ENCODE peak calls at places on chromosomes 1 and 21, in six cellular contexts. V, P, J, T, S and H are unnamed samples. For H3K27me3 and H3K4me1, the result is how much of the 10 kb centered on the place peaks cover.

GRCh38 chr1:247746391-247746935 is 1.5 kb downstream of the OR14A2 start:
- DNase-seq in V (no peak), P (no peak), J (no peak), T (peak), S (no peak), H (no peak)

GRCh38 chr1:232038704-232039103 is 412.1 kb downstream of the DISC1 start:
- DNase-seq in V (no peak), P (no peak), J (peak), T (no peak), S (no peak), H (no peak)

GRCh38 chr1:226362346-226362745 is 45.5 kb downstream of the PARP1 start:
- DNase-seq in V (no peak), P (no peak), J (no peak), T (no peak), S (no peak), H (no peak)

GRCh38 chr1:167223144-167224103 is 2.7 kb downstream of the POU2F1 start:
- DNase-seq in V (no peak), P (no peak), J (no peak), T (peak), S (no peak), H (no peak)

GRCh38 chr1:8443558-8444194 is 125.8 kb downstream of the SLC45A1 start:
- DNase-seq in V (no peak), P (no peak), J (no peak), T (no peak), S (peak), H (no peak)

GRCh38 chr1:32447469-32448185 is 17.2 kb upstream of the ZBTB8B start:
- DNase-seq in V (no peak), P (no peak), J (no peak), T (peak), S (peak), H (no peak)

GRCh38 chr1:234270581-234271242 is 102.5 kb upstream of the COA6 start:
- DNase-seq in V (no peak), P (no peak), J (no peak), T (no peak), S (no peak), H (no peak)

GRCh38 chr1:218878369-218878768 is 295.3 kb upstream of the LYPLAL1 start:
- DNase-seq in V (no peak), P (no peak), J (no peak), T (peak), S (no peak), H (no peak)

GRCh38 chr1:43156026-43156425 is 16.1 kb downstream of the EBNA1BP2 start:
- DNase-seq in V (no peak), P (no peak), J (no peak), T (peak), S (no peak), H (no peak)

GRCh38 chr1:12436345-12436658 is 181.7 kb downstream of the DHRS3 start:
- DNase-seq in V (no peak), P (no peak), J (no peak), T (no peak), S (no peak), H (no peak)

GRCh38 chr1:26028490-26028980 is 7.0 kb downstream of the EXTL1 start:
- DNase-seq in V (peak), P (no peak), J (no peak), T (no peak), S (no peak), H (no peak)

GRCh38 chr1:198158766-198159589 is 2.2 kb downstream of the NEK7 start:
- DNase-seq in V (peak), P (peak), J (peak), T (peak), S (peak), H (peak)

GRCh38 chr21:45817345-45817744 is 164.2 kb upstream of the COL6A1 start:
- DNase-seq in V (no peak), P (no peak), J (no peak), T (no peak), S (no peak), H (no peak)

GRCh38 chr1:198064181-198064580 is 92.6 kb upstream of the NEK7 start:
- DNase-seq in V (no peak), P (no peak), J (no peak), T (peak), S (no peak), H (no peak)

GRCh38 chr1:242579528-242580235 is 55.2 kb upstream of the PLD5 start:
- DNase-seq in V (no peak), P (no peak), J (no peak), T (no peak), S (no peak), H (no peak)

GRCh38 chr1:226940029-226940805 is at the start of gene COQ8A:
- DNase-seq in V (peak), P (peak), J (peak), T (peak), S (peak), H (peak)

GRCh38 chr21:45405271-45405818 is 380 bp downstream of the COL18A1 start:
- DNase-seq in V (peak), P (peak), J (peak), T (peak), S (no peak), H (no peak)

GRCh38 chr1:27348861-27349783 is 7.3 kb downstream of the SYTL1 start:
- DNase-seq in V (peak), P (peak), J (no peak), T (no peak), S (peak), H (no peak)

GRCh38 chr1:226364129-226364899 is 43.6 kb downstream of the PARP1 start:
- DNase-seq in V (no peak), P (peak), J (peak), T (peak), S (no peak), H (no peak)

GRCh38 chr21:14985306-14985705 is 79.5 kb downstream of the NRIP1 start:
- DNase-seq in V (no peak), P (no peak), J (no peak), T (no peak), S (no peak), H (no peak)
- H3K27me3 ChIP-seq in V (under half), P (under half), J (under half), T (under half), S (under half), H (under half)

GRCh38 chr1:110557481-110557880 is 38.5 kb upstream of the KCNA10 start:
- DNase-seq in V (no peak), P (no peak), J (no peak), T (no peak), S (no peak), H (no peak)

GRCh38 chr1:110555807-110556470 is 37.0 kb upstream of the KCNA10 start:
- DNase-seq in V (peak), P (peak), J (peak), T (no peak), S (peak), H (peak)

GRCh38 chr1:110556471-110556807 is 37.5 kb upstream of the KCNA10 start:
- DNase-seq in V (no peak), P (no peak), J (no peak), T (no peak), S (no peak), H (no peak)

GRCh38 chr1:110551278-110551809 is 32.4 kb upstream of the KCNA10 start:
- DNase-seq in V (no peak), P (no peak), J (no peak), T (no peak), S (no peak), H (no peak)

GRCh38 chr1:110554871-110555801 is 36.2 kb upstream of the KCNA10 start:
- DNase-seq in V (peak), P (peak), J (peak), T (peak), S (peak), H (no peak)
- TF ChIP-seq CTCF in V (peak), P (peak), J (peak), T (peak), S (peak), H (peak)

GRCh38 chr21:41709166-41709565 is 57.7 kb downstream of the RIPK4 start:
- DNase-seq in V (no peak), P (no peak), J (no peak), T (no peak), S (no peak), H (no peak)
- H3K4me1 ChIP-seq in V (under half), P (under half), J (under half), T (under half), S (under half), H (under half)

GRCh38 chr1:18473195-18473815 is 7.4 kb upstream of the KLHDC7A start:
- DNase-seq in V (no peak), P (no peak), J (no peak), T (no peak), S (no peak), H (no peak)
- H3K27me3 ChIP-seq in V (under half), P (under half), J (under half), T (under half), S (under half), H (under half)